ENCODE peak calls at places on chromosomes 1 and 21, in five cellular contexts. One of them, this sample, is unnamed.

GRCh38 chr21:28227881-28228623 is 764.6 kb downstream of the LTN1 start:
- DNase-seq in uterus: no peak
- DNase-seq in tibial nerve: no peak
- DNase-seq in stomach: no peak
- DNase-seq in spleen: no peak
- DNase-seq in this sample: no peak

GRCh38 chr1:30919025-30919881 is 10.7 kb upstream of the SDC3 start:
- DNase-seq in spleen: peak; percentile 5
- DNase-seq in uterus: no peak
- DNase-seq in stomach: no peak
- DNase-seq in tibial nerve: no peak
- DNase-seq in this sample: peak; percentile 69

GRCh38 chr1:93114403-93114802 is 35.3 kb downstream of the MTF2 start:
- DNase-seq in uterus: no peak
- DNase-seq in tibial nerve: no peak
- DNase-seq in stomach: no peak
- DNase-seq in spleen: no peak
- DNase-seq in this sample: no peak

GRCh38 chr1:204402391-204402790 is 9.2 kb downstream of the PPP1R15B start:
- DNase-seq in tibial nerve: no peak
- DNase-seq in stomach: no peak
- DNase-seq in uterus: no peak
- DNase-seq in spleen: no peak
- DNase-seq in this sample: no peak

GRCh38 chr1:226482975-226483660 is 65.4 kb upstream of the STUM start:
- DNase-seq in tibial nerve: no peak
- DNase-seq in stomach: peak; percentile 10
- DNase-seq in uterus: no peak
- DNase-seq in spleen: no peak
- DNase-seq in this sample: no peak

GRCh38 chr1:182888736-182889531 is 49.8 kb downstream of the DHX9 start:
- DNase-seq in uterus: no peak
- DNase-seq in tibial nerve: no peak
- DNase-seq in stomach: no peak
- DNase-seq in spleen: no peak
- DNase-seq in this sample: no peak

GRCh38 chr1:239547987-239548386 is 161.6 kb downstream of the CHRM3 start:
- DNase-seq in uterus: no peak
- DNase-seq in tibial nerve: no peak
- DNase-seq in spleen: no peak
- DNase-seq in stomach: no peak
- DNase-seq in this sample: no peak

GRCh38 chr1:230754831-230755230 is 7.6 kb downstream of the CAPN9 start:
- DNase-seq in uterus: no peak
- DNase-seq in stomach: peak; percentile 80
- DNase-seq in spleen: peak; percentile 39
- DNase-seq in tibial nerve: no peak
- DNase-seq in this sample: no peak

GRCh38 chr1:20430355-20431290 is 55.4 kb downstream of the CAMK2N1 start:
- DNase-seq in spleen: no peak
- DNase-seq in tibial nerve: no peak
- DNase-seq in uterus: no peak
- DNase-seq in stomach: no peak
- DNase-seq in this sample: no peak

GRCh38 chr21:46161180-46161799 is 5.9 kb upstream of the FTCD start:
- DNase-seq in spleen: peak; percentile 48
- DNase-seq in stomach: peak; percentile 21
- DNase-seq in tibial nerve: no peak
- DNase-seq in uterus: no peak
- DNase-seq in this sample: peak; percentile 78

GRCh38 chr1:111436726-111437125 is 9.2 kb upstream of the OVGP1 start:
- DNase-seq in uterus: no peak
- DNase-seq in tibial nerve: no peak
- DNase-seq in stomach: no peak
- DNase-seq in spleen: no peak
- DNase-seq in this sample: no peak

GRCh38 chr1:57304591-57304990 is 119.3 kb downstream of the DAB1 start:
- DNase-seq in uterus: no peak
- DNase-seq in spleen: no peak
- DNase-seq in stomach: no peak
- DNase-seq in tibial nerve: no peak
- DNase-seq in this sample: no peak

GRCh38 chr1:180542113-180542512 is 16.7 kb upstream of the OVAAL start:
- DNase-seq in spleen: no peak
- DNase-seq in uterus: no peak
- DNase-seq in tibial nerve: no peak
- DNase-seq in stomach: no peak
- DNase-seq in this sample: no peak

GRCh38 chr1:88892146-88892877 is 945 bp upstream of the GTF2B start:
- DNase-seq in spleen: no peak
- DNase-seq in uterus: no peak
- DNase-seq in tibial nerve: no peak
- DNase-seq in stomach: no peak
- DNase-seq in this sample: no peak

GRCh38 chr1:220785166-220786056 is 1.3 kb upstream of the MTARC1 start:
- DNase-seq in stomach: no peak
- DNase-seq in tibial nerve: no peak
- DNase-seq in uterus: no peak
- DNase-seq in spleen: no peak
- DNase-seq in this sample: no peak

GRCh38 chr1:103489881-103490280 is 35.6 kb upstream of the RNPC3 start:
- DNase-seq in stomach: no peak
- DNase-seq in uterus: no peak
- DNase-seq in tibial nerve: no peak
- DNase-seq in spleen: no peak
- DNase-seq in this sample: no peak

GRCh38 chr1:66294692-66295384 is 239.1 kb upstream of the SGIP1 start:
- DNase-seq in spleen: no peak
- DNase-seq in uterus: peak; percentile 37
- DNase-seq in stomach: no peak
- DNase-seq in tibial nerve: no peak
- DNase-seq in this sample: no peak

GRCh38 chr1:109392788-109393580 is 4.7 kb downstream of the SORT1 start:
- DNase-seq in spleen: no peak
- DNase-seq in stomach: peak; percentile 65
- DNase-seq in uterus: peak; percentile 40
- DNase-seq in tibial nerve: peak; percentile 49
- DNase-seq in this sample: no peak

GRCh38 chr21:44441581-44442265 is 13.6 kb upstream of the LRRC3 start:
- DNase-seq in stomach: no peak
- DNase-seq in tibial nerve: no peak
- DNase-seq in uterus: no peak
- DNase-seq in spleen: peak; percentile 54
- DNase-seq in this sample: no peak

GRCh38 chr1:62175568-62176179 is 19.0 kb upstream of the L1TD1 start:
- DNase-seq in spleen: peak; percentile 12
- DNase-seq in uterus: no peak
- DNase-seq in tibial nerve: peak; percentile 74
- DNase-seq in stomach: peak; percentile 51
- DNase-seq in this sample: peak; percentile 42

GRCh38 chr1:92329356-92330129 is 30.7 kb downstream of the RPAP2 start:
- DNase-seq in stomach: no peak
- DNase-seq in uterus: no peak
- DNase-seq in tibial nerve: no peak
- DNase-seq in spleen: no peak
- DNase-seq in this sample: no peak

GRCh38 chr1:227897704-227898438 is 49.9 kb downstream of the WNT9A start:
- DNase-seq in tibial nerve: no peak
- DNase-seq in uterus: no peak
- DNase-seq in spleen: peak; percentile 47
- DNase-seq in stomach: peak; percentile 23
- DNase-seq in this sample: peak; percentile 53

GRCh38 chr1:8238141-8239038 is 79.5 kb upstream of the SLC45A1 start:
- DNase-seq in stomach: no peak
- DNase-seq in uterus: no peak
- DNase-seq in tibial nerve: no peak
- DNase-seq in spleen: peak; percentile 16
- DNase-seq in this sample: no peak

GRCh38 chr1:6163973-6164617 is 16.0 kb downstream of the CHD5 start:
- DNase-seq in stomach: no peak
- DNase-seq in tibial nerve: no peak
- DNase-seq in uterus: no peak
- DNase-seq in spleen: no peak
- DNase-seq in this sample: no peak

GRCh38 chr21:14273736-14274538 is 58.0 kb downstream of the RBM11 start:
- DNase-seq in tibial nerve: no peak
- DNase-seq in stomach: peak; percentile 44
- DNase-seq in uterus: no peak
- DNase-seq in spleen: peak; percentile 82
- DNase-seq in this sample: no peak

GRCh38 chr21:36059823-36060158 is 535 bp downstream of the SETD4 start:
- DNase-seq in uterus: no peak
- DNase-seq in tibial nerve: peak; percentile 15
- DNase-seq in stomach: peak; percentile 30
- DNase-seq in spleen: no peak
- DNase-seq in this sample: peak; percentile 42

GRCh38 chr1:89640440-89640839 is 7.5 kb downstream of the LRRC8C start:
- DNase-seq in stomach: no peak
- DNase-seq in spleen: no peak
- DNase-seq in uterus: no peak
- DNase-seq in tibial nerve: no peak
- DNase-seq in this sample: no peak

GRCh38 chr1:66944330-66945274 is 19.8 kb downstream of the MIER1 start:
- DNase-seq in spleen: peak; percentile 68
- DNase-seq in stomach: no peak
- DNase-seq in uterus: peak; percentile 73
- DNase-seq in tibial nerve: peak; percentile 59
- DNase-seq in this sample: no peak

GRCh38 chr1:52268372-52268771 is 97.6 kb downstream of the CC2D1B start:
- DNase-seq in tibial nerve: peak; percentile 7
- DNase-seq in spleen: no peak
- DNase-seq in stomach: no peak
- DNase-seq in uterus: no peak
- DNase-seq in this sample: no peak

GRCh38 chr1:155078496-155079209 is at the start of gene EFNA3:
- DNase-seq in uterus: peak; percentile 85
- DNase-seq in spleen: peak; percentile 87
- DNase-seq in stomach: peak; percentile 75
- DNase-seq in tibial nerve: peak; percentile 62
- DNase-seq in this sample: peak; percentile 63
- TF ChIP-seq POLR2A in uterus: no peak
- TF ChIP-seq POLR2A in spleen: no peak
- TF ChIP-seq POLR2A in stomach: no peak
- TF ChIP-seq POLR2A in tibial nerve: no peak
- TF ChIP-seq POLR2A in this sample: no peak

DNA sequence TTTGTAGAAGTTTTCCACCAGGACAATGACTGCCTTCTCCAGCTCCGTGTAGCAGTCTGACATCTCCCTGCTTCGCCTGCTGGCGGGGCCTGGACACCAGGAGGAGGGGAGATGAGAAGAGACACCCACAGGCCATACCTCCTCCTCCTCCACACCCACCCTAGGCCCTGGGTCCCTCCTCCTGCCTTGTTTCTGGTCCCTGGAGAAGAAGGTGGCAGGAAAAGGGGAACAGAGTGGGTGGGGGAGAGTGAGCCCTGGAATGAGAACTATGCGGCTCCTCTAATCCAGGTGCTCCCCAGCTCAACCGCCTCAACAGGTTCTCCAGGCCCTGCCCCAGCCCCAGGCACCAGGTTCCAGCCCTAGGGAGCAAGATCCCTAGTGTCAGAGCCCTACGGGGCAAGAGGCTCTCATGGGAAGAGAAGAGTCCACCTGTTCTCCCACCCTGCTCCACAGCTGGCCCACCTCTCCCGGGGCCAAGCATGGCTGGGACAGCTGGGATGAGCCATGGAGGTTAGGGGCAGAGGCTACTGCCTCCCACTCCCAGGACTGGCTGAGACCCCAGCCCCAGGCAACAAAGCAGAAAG is 4.8 kb downstream of the S100A16 start:
- DNase-seq in spleen: peak; percentile 60
- DNase-seq in tibial nerve: no peak
- DNase-seq in stomach: no peak
- DNase-seq in uterus: no peak
- DNase-seq in this sample: no peak
- H3K4me3 ChIP-seq in spleen: peak overlapping the region; percentile 65
- H3K4me3 ChIP-seq in tibial nerve: peak overlapping the region; percentile 6
- H3K4me3 ChIP-seq in stomach: peak overlapping the region; percentile 67
- H3K4me3 ChIP-seq in uterus: peak overlapping the region; percentile 24
- H3K4me3 ChIP-seq in this sample: no peak overlapping the region

DNA sequence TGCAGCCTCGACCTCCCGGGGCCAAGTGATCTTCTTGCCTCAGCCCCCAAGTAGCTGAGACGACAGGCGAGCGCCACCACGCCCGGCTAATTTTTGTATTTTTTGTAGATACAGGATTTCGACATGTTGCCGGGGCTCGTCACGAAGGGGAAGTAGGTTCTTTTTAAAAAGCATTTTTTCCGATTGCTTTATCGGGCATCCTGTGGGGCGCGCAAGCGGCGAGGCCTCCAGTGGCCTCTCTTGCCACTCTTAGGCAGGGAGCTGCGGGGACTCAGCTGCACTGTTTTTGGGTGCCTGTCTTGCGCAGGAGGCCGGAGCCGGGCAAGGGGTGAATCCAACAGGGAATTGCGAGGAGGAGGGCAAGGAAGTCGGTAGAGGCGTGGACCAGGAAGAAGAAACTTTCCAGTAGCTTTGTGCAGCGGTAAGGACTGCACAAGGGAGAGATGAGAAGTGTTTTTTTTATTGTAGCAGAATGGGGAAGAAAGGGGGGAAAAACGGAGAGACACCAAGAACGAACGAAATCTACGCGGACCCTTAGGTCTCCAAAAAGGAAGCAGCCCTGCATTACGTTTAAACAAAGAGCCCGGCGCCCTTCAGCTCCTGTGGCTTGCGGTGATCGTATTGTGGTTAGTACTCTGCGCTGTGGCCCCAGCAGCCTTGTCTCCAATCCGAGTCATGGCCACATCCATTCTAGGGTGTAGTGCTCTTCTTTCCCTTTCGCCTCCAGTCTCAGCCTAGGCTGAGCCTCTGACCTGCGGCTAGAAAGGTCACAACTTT is 164.8 kb downstream of the PPIAL4G start:
- DNase-seq in stomach: no peak
- DNase-seq in spleen: peak; percentile 88
- DNase-seq in uterus: no peak
- DNase-seq in tibial nerve: peak; percentile 10
- DNase-seq in this sample: no peak
- TF ChIP-seq POLR2A in stomach: no peak
- TF ChIP-seq POLR2A in spleen: no peak
- TF ChIP-seq POLR2A in uterus: no peak
- TF ChIP-seq POLR2A in tibial nerve: no peak
- TF ChIP-seq POLR2A in this sample: no peak

DNA sequence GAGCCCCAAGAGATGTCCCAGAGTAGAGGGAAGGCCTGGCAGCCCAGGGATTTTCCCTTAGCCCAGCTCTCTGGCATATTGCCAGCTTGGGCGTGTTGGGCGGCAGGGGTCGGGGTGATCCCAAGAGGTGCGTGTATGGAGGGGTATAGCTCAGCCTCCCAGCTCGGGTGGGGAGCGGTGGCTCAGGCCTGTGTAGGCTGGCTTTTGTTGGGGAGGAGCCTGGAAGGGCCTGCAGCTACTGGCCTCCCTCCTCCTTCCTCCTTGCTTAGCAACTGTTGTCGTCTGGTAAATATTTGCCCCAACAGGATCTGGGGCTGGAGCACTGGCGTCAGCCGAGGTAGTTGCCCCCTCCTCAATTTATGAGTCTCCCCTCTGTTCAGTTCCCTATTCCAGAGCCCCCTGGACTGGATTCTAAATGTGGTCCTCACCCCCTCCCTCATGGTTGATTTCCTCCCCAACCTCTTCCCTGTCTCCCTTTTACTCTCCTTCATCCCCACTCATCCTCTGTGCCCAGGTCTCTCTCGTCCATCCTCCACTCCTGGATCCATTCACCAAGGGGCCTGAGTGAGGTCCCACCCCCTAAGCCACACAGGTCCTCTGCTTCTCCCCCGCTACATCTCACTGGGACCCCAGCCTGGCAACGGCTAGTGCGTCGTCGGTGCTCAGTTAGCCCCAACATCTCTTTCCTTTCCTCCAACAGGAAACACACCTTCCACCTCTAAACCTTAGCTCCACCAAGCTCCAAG is 10.3 kb upstream of the LMNA start:
- DNase-seq in tibial nerve: peak; percentile 63
- DNase-seq in spleen: no peak
- DNase-seq in stomach: peak; percentile 70
- DNase-seq in uterus: peak; percentile 88
- DNase-seq in this sample: peak; percentile 89
- H3K4me3 ChIP-seq in tibial nerve: no peak overlapping the region
- H3K4me3 ChIP-seq in spleen: no peak overlapping the region
- H3K4me3 ChIP-seq in stomach: no peak overlapping the region
- H3K4me3 ChIP-seq in uterus: no peak overlapping the region
- H3K4me3 ChIP-seq in this sample: no peak overlapping the region